ENCODE peak calls at places on chromosome 10, in six cellular contexts. One of them, this sample, is unnamed. For H3K9me3, the result is how much of the 10 kb centered on the place peaks cover.

GRCh38 chr10:77889277-77889903 is 37.2 kb downstream of the DLG5 start:
- DNase-seq in cardiac muscle cell: no peak
- DNase-seq in DND-41: no peak
- DNase-seq in OCI-LY7: no peak
- DNase-seq in suprapubic skin: no peak
- DNase-seq in neural progenitor cell: peak
- DNase-seq in this sample: no peak

GRCh38 chr10:26488344-26488743 is 50.2 kb downstream of the APBB1IP start:
- DNase-seq in cardiac muscle cell: no peak
- DNase-seq in DND-41: no peak
- DNase-seq in neural progenitor cell: no peak
- DNase-seq in OCI-LY7: no peak
- DNase-seq in suprapubic skin: no peak
- DNase-seq in this sample: peak

GRCh38 chr10:9051328-9051974 is 997.0 kb downstream of the GATA3 start:
- DNase-seq in cardiac muscle cell: no peak
- DNase-seq in suprapubic skin: no peak
- DNase-seq in OCI-LY7: no peak
- DNase-seq in neural progenitor cell: no peak
- DNase-seq in DND-41: no peak
- DNase-seq in this sample: peak

GRCh38 chr10:80945267-80945880 is 407.7 kb downstream of the SH2D4B start:
- DNase-seq in OCI-LY7: no peak
- DNase-seq in DND-41: no peak
- DNase-seq in suprapubic skin: no peak
- DNase-seq in cardiac muscle cell: no peak
- DNase-seq in neural progenitor cell: peak
- DNase-seq in this sample: no peak

GRCh38 chr10:45454859-45455258 is 80.8 kb downstream of the ALOX5 start:
- DNase-seq in DND-41: no peak
- DNase-seq in OCI-LY7: no peak
- DNase-seq in neural progenitor cell: no peak
- DNase-seq in suprapubic skin: no peak
- DNase-seq in cardiac muscle cell: no peak
- DNase-seq in this sample: no peak

GRCh38 chr10:43070121-43071085 is 6.5 kb upstream of the RET start:
- DNase-seq in OCI-LY7: no peak
- DNase-seq in DND-41: no peak
- DNase-seq in suprapubic skin: no peak
- DNase-seq in cardiac muscle cell: no peak
- DNase-seq in neural progenitor cell: no peak
- DNase-seq in this sample: no peak

GRCh38 chr10:5461914-5462840 is 37.2 kb downstream of the CALML5 start:
- DNase-seq in cardiac muscle cell: peak
- DNase-seq in OCI-LY7: no peak
- DNase-seq in suprapubic skin: no peak
- DNase-seq in neural progenitor cell: no peak
- DNase-seq in DND-41: no peak
- DNase-seq in this sample: peak

GRCh38 chr10:25294032-25294926 is 119.5 kb downstream of the GPR158 start:
- DNase-seq in neural progenitor cell: no peak
- DNase-seq in suprapubic skin: no peak
- DNase-seq in cardiac muscle cell: peak
- DNase-seq in DND-41: no peak
- DNase-seq in OCI-LY7: no peak
- DNase-seq in this sample: peak

GRCh38 chr10:129936923-129937300 is 27.2 kb downstream of the EBF3 start:
- DNase-seq in OCI-LY7: no peak
- DNase-seq in cardiac muscle cell: no peak
- DNase-seq in DND-41: no peak
- DNase-seq in suprapubic skin: no peak
- DNase-seq in neural progenitor cell: no peak
- DNase-seq in this sample: no peak

GRCh38 chr10:17675638-17676037 is 31.7 kb downstream of the STAM start:
- DNase-seq in suprapubic skin: no peak
- DNase-seq in DND-41: no peak
- DNase-seq in cardiac muscle cell: no peak
- DNase-seq in neural progenitor cell: peak
- DNase-seq in OCI-LY7: no peak
- DNase-seq in this sample: peak

GRCh38 chr10:79070091-79070610 is 1.4 kb downstream of the ZMIZ1 start:
- DNase-seq in suprapubic skin: no peak
- DNase-seq in DND-41: no peak
- DNase-seq in cardiac muscle cell: peak
- DNase-seq in OCI-LY7: no peak
- DNase-seq in neural progenitor cell: peak
- DNase-seq in this sample: no peak

GRCh38 chr10:100996678-100997363 is 2.8 kb upstream of the LZTS2 start:
- DNase-seq in neural progenitor cell: peak
- DNase-seq in OCI-LY7: peak
- DNase-seq in suprapubic skin: no peak
- DNase-seq in cardiac muscle cell: no peak
- DNase-seq in DND-41: peak
- DNase-seq in this sample: no peak

GRCh38 chr10:44193156-44193555 is 191.7 kb downstream of the CXCL12 start:
- DNase-seq in neural progenitor cell: no peak
- DNase-seq in DND-41: no peak
- DNase-seq in cardiac muscle cell: no peak
- DNase-seq in OCI-LY7: no peak
- DNase-seq in suprapubic skin: no peak
- DNase-seq in this sample: peak

GRCh38 chr10:3659518-3659917 is 125.5 kb downstream of the KLF6 start:
- DNase-seq in OCI-LY7: no peak
- DNase-seq in DND-41: no peak
- DNase-seq in neural progenitor cell: no peak
- DNase-seq in suprapubic skin: no peak
- DNase-seq in cardiac muscle cell: no peak
- DNase-seq in this sample: no peak

GRCh38 chr10:120421250-120421649 is 35.8 kb upstream of the PLPP4 start:
- DNase-seq in cardiac muscle cell: no peak
- DNase-seq in neural progenitor cell: no peak
- DNase-seq in DND-41: no peak
- DNase-seq in suprapubic skin: no peak
- DNase-seq in OCI-LY7: no peak
- DNase-seq in this sample: no peak

GRCh38 chr10:117804470-117805011 is 242.2 kb downstream of the RAB11FIP2 start:
- DNase-seq in cardiac muscle cell: no peak
- DNase-seq in OCI-LY7: no peak
- DNase-seq in DND-41: no peak
- DNase-seq in neural progenitor cell: peak
- DNase-seq in suprapubic skin: no peak
- DNase-seq in this sample: no peak

GRCh38 chr10:11742779-11743298 is 657 bp downstream of the ECHDC3 start:
- DNase-seq in DND-41: no peak
- DNase-seq in cardiac muscle cell: peak
- DNase-seq in suprapubic skin: no peak
- DNase-seq in OCI-LY7: no peak
- DNase-seq in neural progenitor cell: no peak
- DNase-seq in this sample: no peak

GRCh38 chr10:78700413-78700812 is 368.4 kb upstream of the ZMIZ1 start:
- DNase-seq in DND-41: no peak
- DNase-seq in suprapubic skin: no peak
- DNase-seq in OCI-LY7: no peak
- DNase-seq in cardiac muscle cell: peak
- DNase-seq in neural progenitor cell: no peak
- DNase-seq in this sample: no peak

GRCh38 chr10:112766636-112767035 is 183.4 kb upstream of the TCF7L2 start:
- DNase-seq in OCI-LY7: no peak
- DNase-seq in DND-41: no peak
- DNase-seq in neural progenitor cell: no peak
- DNase-seq in suprapubic skin: no peak
- DNase-seq in cardiac muscle cell: no peak
- DNase-seq in this sample: no peak

GRCh38 chr10:29908977-29909376 is 150.4 kb downstream of the JCAD start:
- DNase-seq in DND-41: peak
- DNase-seq in cardiac muscle cell: no peak
- DNase-seq in OCI-LY7: no peak
- DNase-seq in neural progenitor cell: no peak
- DNase-seq in suprapubic skin: no peak
- DNase-seq in this sample: no peak

GRCh38 chr10:107631876-107632275 is 467.4 kb upstream of the SORCS1 start:
- DNase-seq in cardiac muscle cell: no peak
- DNase-seq in suprapubic skin: no peak
- DNase-seq in neural progenitor cell: peak
- DNase-seq in OCI-LY7: no peak
- DNase-seq in DND-41: no peak
- DNase-seq in this sample: no peak

GRCh38 chr10:88064608-88065383 is 201.4 kb downstream of the PTEN start:
- DNase-seq in DND-41: peak
- DNase-seq in cardiac muscle cell: peak
- DNase-seq in OCI-LY7: no peak
- DNase-seq in neural progenitor cell: no peak
- DNase-seq in suprapubic skin: peak
- DNase-seq in this sample: no peak

GRCh38 chr10:110558034-110558433 is 9.5 kb upstream of the SMC3 start:
- DNase-seq in suprapubic skin: no peak
- DNase-seq in DND-41: no peak
- DNase-seq in neural progenitor cell: no peak
- DNase-seq in cardiac muscle cell: no peak
- DNase-seq in OCI-LY7: no peak
- DNase-seq in this sample: no peak

GRCh38 chr10:23344251-23344841 is at the start of gene C10orf67:
- DNase-seq in neural progenitor cell: peak
- DNase-seq in suprapubic skin: no peak
- DNase-seq in cardiac muscle cell: peak
- DNase-seq in DND-41: no peak
- DNase-seq in OCI-LY7: no peak
- DNase-seq in this sample: peak

GRCh38 chr10:21336476-21337170 is 188.9 kb downstream of the SKIDA1 start:
- DNase-seq in OCI-LY7: no peak
- DNase-seq in DND-41: no peak
- DNase-seq in cardiac muscle cell: peak
- DNase-seq in neural progenitor cell: peak
- DNase-seq in suprapubic skin: no peak
- DNase-seq in this sample: peak

DNA sequence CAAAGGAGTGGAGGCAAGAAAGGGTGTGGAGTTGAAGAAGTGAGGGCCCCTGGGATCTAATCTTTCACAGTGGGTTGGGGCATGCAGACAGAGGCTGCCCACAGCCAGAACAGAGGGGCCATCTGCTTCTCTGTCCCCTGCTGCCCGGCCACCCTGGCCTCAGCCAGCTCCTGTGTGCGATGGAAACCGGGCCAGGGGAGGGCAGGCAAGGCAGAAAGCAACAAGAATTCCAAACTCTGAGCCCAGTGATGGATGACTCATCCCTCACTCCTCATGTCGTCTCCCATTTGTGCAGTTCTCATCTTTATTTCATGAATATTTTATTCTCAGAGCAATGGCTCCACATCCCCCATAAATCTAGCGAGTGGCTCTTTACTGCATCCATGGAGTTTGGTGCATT is 757.1 kb downstream of the GRID1 start:
- DNase-seq in DND-41: no peak
- DNase-seq in cardiac muscle cell: no peak
- DNase-seq in suprapubic skin: no peak
- DNase-seq in OCI-LY7: no peak
- DNase-seq in neural progenitor cell: no peak
- DNase-seq in this sample: no peak
- H3K9me3 ChIP-seq in DND-41: under half
- H3K9me3 ChIP-seq in cardiac muscle cell: under half
- H3K9me3 ChIP-seq in suprapubic skin: under half
- H3K9me3 ChIP-seq in OCI-LY7: under half
- H3K9me3 ChIP-seq in neural progenitor cell: under half
- H3K9me3 ChIP-seq in this sample: under half

DNA sequence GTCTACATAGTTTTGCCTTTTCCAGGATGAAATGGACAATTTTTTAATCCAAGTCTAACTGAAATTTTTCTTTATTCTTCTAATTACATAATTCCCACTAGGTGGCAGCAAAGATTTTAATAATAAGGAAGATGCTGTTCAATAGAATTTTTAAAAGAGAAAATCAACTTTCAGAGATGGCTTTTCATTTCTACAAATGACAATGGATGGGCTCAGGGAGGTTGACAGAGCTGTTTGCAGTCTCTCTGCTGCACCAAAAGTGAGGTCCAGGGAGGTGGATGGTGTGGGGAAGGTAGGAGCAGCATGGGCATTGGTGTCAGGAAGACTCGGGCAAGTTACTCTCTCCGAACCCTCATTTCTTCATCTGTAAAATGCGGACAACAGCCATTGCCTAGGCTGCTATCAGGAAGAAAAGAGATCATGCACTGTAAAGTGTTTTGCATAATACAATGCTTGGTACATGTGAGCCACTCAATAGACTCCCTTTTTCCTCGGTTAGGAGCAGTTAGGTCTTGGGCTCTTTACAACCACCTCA is 107.3 kb downstream of the ABLIM1 start:
- DNase-seq in DND-41: no peak
- DNase-seq in cardiac muscle cell: peak
- DNase-seq in neural progenitor cell: peak
- DNase-seq in OCI-LY7: peak
- DNase-seq in suprapubic skin: no peak
- DNase-seq in this sample: peak
- TF ChIP-seq CTCF in DND-41: peak
- TF ChIP-seq CTCF in cardiac muscle cell: peak
- TF ChIP-seq CTCF in neural progenitor cell: peak
- TF ChIP-seq CTCF in OCI-LY7: peak
- TF ChIP-seq CTCF in suprapubic skin: no peak
- TF ChIP-seq CTCF in this sample: peak

DNA sequence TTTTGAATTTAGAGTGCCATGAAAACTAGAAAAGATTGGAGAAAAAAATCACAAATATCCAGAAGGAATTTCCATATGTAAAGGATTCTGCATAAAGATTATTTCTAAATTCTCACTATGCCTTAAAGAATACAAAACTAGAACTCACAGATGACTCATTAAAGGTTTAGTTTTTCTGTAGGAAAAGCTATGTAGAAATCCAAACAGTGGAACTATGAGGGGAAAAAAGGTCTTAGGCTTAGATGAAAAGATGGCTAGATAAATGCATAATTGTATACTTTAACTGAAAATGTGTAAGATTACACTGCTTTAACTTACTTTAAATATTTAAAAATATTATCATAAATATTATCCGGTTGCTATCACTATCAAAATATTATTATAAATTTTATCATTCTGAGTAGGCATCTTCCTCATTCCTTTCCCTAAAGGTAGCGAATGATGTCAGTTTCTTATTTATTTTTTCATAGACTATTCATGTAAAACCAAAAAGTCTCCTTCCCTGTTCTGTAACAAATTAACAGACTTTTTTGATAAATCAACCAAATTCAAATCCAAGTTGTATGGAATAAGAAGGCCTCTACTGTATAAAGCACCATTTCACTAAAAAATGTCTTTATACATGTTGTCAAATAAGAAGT is 69.1 kb upstream of the COMTD1 start:
- DNase-seq in DND-41: no peak
- DNase-seq in cardiac muscle cell: no peak
- DNase-seq in OCI-LY7: no peak
- DNase-seq in neural progenitor cell: no peak
- DNase-seq in suprapubic skin: no peak
- DNase-seq in this sample: no peak
- H3K27ac ChIP-seq in DND-41: no peak
- H3K27ac ChIP-seq in cardiac muscle cell: no peak
- H3K27ac ChIP-seq in OCI-LY7: no peak
- H3K27ac ChIP-seq in neural progenitor cell: no peak
- H3K27ac ChIP-seq in suprapubic skin: no peak
- H3K27ac ChIP-seq in this sample: peak

DNA sequence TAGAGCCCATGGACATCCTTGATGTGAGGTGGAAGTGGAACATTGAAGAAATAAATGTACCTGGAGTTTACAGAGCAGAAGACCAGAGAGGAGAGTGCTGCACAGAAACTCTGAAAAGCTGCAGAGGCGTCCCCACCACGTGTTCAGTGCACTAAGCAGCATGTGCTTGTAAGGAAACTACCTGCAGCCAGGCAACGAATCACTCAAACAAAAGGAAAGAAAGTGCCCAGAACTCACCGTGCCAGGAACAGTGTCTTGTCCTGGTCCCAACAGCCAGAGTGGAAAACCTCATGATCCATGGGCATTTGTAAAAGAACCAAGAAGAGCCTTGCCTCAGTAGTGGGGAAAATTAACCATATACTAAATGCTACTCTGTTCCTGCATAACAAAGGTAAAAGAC is 32.3 kb downstream of the SUV39H2 start:
- DNase-seq in suprapubic skin: no peak
- DNase-seq in neural progenitor cell: no peak
- DNase-seq in DND-41: no peak
- DNase-seq in OCI-LY7: no peak
- DNase-seq in cardiac muscle cell: no peak
- DNase-seq in this sample: no peak
- H3K9me3 ChIP-seq in suprapubic skin: under half
- H3K9me3 ChIP-seq in neural progenitor cell: under half
- H3K9me3 ChIP-seq in DND-41: under half
- H3K9me3 ChIP-seq in OCI-LY7: under half
- H3K9me3 ChIP-seq in cardiac muscle cell: under half
- H3K9me3 ChIP-seq in this sample: under half

This sample was measured in astrocyte.